ENCODE peak calls at places on chromosomes 7 and 10, in nine cellular contexts. M is neural progenitor cell; U is SK-N-DZ; B is AG10803; Z is Jurkat, Clone E6-1; K is sigmoid colon; D is NCI-H1092; R is activated naive CD8-positive, alpha-beta T cell treated with anti-CD3 and anti-CD28 coated beads for 36 hours; I is A549. Y is an unnamed sample.

GRCh38 chr7:102927303-102927933 is 14.6 kb downstream of the LRRC17 start:
- DNase-seq in M (no peak), U (no peak), B (peak; percentile 33), Z (no peak), K (no peak), D (no peak), R (no peak), I (no peak), Y (no peak)

GRCh38 chr7:98165827-98166667 is 45.2 kb upstream of the BHLHA15 start:
- DNase-seq in M (peak; percentile 68), U (no peak), B (peak; percentile 5), Z (peak; percentile 4), K (no peak), D (peak; percentile 15), R (peak; percentile 62), I (peak; percentile 31), Y (peak; percentile 73)

GRCh38 chr7:30321089-30321991 is 36.9 kb downstream of the ZNRF2 start:
- DNase-seq in M (peak; percentile 15), U (peak; percentile 56), B (peak; percentile 40), Z (no peak), K (no peak), D (no peak), R (no peak), I (no peak), Y (no peak)

GRCh38 chr10:1183033-1183396 is 126.8 kb downstream of the WDR37 start:
- DNase-seq in M (no peak), U (no peak), B (no peak), Z (no peak), K (peak; percentile 30), D (no peak), R (no peak), I (no peak), Y (no peak)

GRCh38 chr10:103188853-103189252 is 4.2 kb downstream of the NT5C2 start:
- DNase-seq in M (no peak), U (no peak), B (peak; percentile 36), Z (no peak), K (no peak), D (no peak), R (no peak), I (no peak), Y (no peak)

GRCh38 chr10:109348324-109348723 is 575.0 kb downstream of the XPNPEP1 start:
- DNase-seq in M (no peak), U (no peak), B (no peak), Z (no peak), K (no peak), D (no peak), R (no peak), I (no peak), Y (no peak)

GRCh38 chr10:103660364-103661197 is 167.1 kb downstream of the NEURL1 start:
- DNase-seq in M (no peak), U (no peak), B (peak; percentile 31), Z (no peak), K (peak; percentile 78), D (no peak), R (peak; percentile 30), I (no peak), Y (no peak)

GRCh38 chr7:1812693-1813393 is 142.8 kb downstream of the ELFN1 start:
- DNase-seq in M (peak; percentile 69), U (peak; percentile 95), B (no peak), Z (no peak), K (no peak), D (no peak), R (no peak), I (peak; percentile 25), Y (peak; percentile 97)

GRCh38 chr10:76874151-76874550 is 763.5 kb downstream of the KCNMA1 start:
- DNase-seq in M (no peak), U (no peak), B (peak; percentile 60), Z (no peak), K (peak; percentile 72), D (no peak), R (no peak), I (no peak), Y (no peak)

GRCh38 chr7:133040617-133041016 is 41.3 kb downstream of the CHCHD3 start:
- DNase-seq in M (no peak), U (no peak), B (no peak), Z (no peak), K (no peak), D (peak; percentile 63), R (no peak), I (no peak), Y (no peak)

GRCh38 chr10:51029172-51029641 is 45.1 kb upstream of the PRKG1 start:
- DNase-seq in M (no peak), U (no peak), B (peak; percentile 85), Z (no peak), K (no peak), D (no peak), R (no peak), I (no peak), Y (no peak)